ENCODE peak calls at places on chromosomes 2 and 18, in seven cellular contexts. X is right atrium auricular region, N is heart left ventricle, O is uterus, Q is fibroblast of mammary gland, W is cardiac muscle cell, I is thoracic aorta. S is an unnamed sample.

GRCh38 chr2:165161510-165161909 is 42.3 kb downstream of the SCN3A start:
- DNase-seq in X (no peak), N (no peak), O (no peak), Q (peak; percentile 18), W (no peak), I (no peak), S (peak; percentile 79)

GRCh38 chr2:43802135-43802534 is 28.3 kb downstream of the DYNC2LI1 start:
- DNase-seq in X (no peak), N (no peak), O (no peak), Q (no peak), W (no peak), I (no peak), S (no peak)

GRCh38 chr2:221097568-221097915 is 474.6 kb downstream of the EPHA4 start:
- DNase-seq in X (no peak), N (no peak), O (no peak), Q (peak; percentile 85), W (no peak), I (no peak), S (no peak)

GRCh38 chr18:25686960-25687520 is 335.1 kb upstream of the ZNF521 start:
- DNase-seq in X (no peak), N (no peak), O (no peak), Q (no peak), W (no peak), I (no peak), S (no peak)

GRCh38 chr2:232239956-232240681 is 138.4 kb upstream of the ALPP start:
- DNase-seq in X (no peak), N (no peak), O (no peak), Q (peak; percentile 15), W (no peak), I (no peak), S (peak; percentile 25)

GRCh38 chr18:13267517-13267916 is 49.0 kb downstream of the LDLRAD4 start:
- DNase-seq in X (peak; percentile 57), N (no peak), O (no peak), Q (no peak), W (no peak), I (no peak), S (no peak)

GRCh38 chr2:144249035-144249637 is 270.8 kb downstream of the ZEB2 start:
- DNase-seq in X (no peak), N (no peak), O (no peak), Q (peak; percentile 23), W (no peak), I (no peak), S (no peak)

GRCh38 chr2:106028192-106028591 is 165.9 kb downstream of the UXS1 start:
- DNase-seq in X (no peak), N (no peak), O (no peak), Q (no peak), W (no peak), I (no peak), S (no peak)

GRCh38 chr18:13621886-13622619 is 104.3 kb downstream of the FAM210A start:
- DNase-seq in X (peak; percentile 43), N (no peak), O (no peak), Q (no peak), W (no peak), I (no peak), S (no peak)

GRCh38 chr2:204108301-204108700 is 171.7 kb downstream of the ICOS start:
- DNase-seq in X (no peak), N (peak; percentile 30), O (peak; percentile 51), Q (peak; percentile 28), W (peak; percentile 27), I (no peak), S (no peak)

GRCh38 chr2:188773075-188773474 is 201.1 kb upstream of the COL3A1 start:
- DNase-seq in X (no peak), N (no peak), O (no peak), Q (peak; percentile 75), W (peak; percentile 77), I (no peak), S (peak; percentile 59)

GRCh38 chr2:45889053-45889452 is 237.6 kb downstream of the PRKCE start:
- DNase-seq in X (no peak), N (no peak), O (no peak), Q (no peak), W (peak; percentile 25), I (no peak), S (peak; percentile 32)

GRCh38 chr2:71716697-71717624 is 263.6 kb downstream of the DYSF start:
- DNase-seq in X (peak; percentile 96), N (peak; percentile 94), O (peak; percentile 71), Q (peak; percentile 81), W (peak; percentile 82), I (peak; percentile 94), S (peak; percentile 87)

GRCh38 chr2:104825124-104825865 is 28.6 kb upstream of the POU3F3 start:
- DNase-seq in X (no peak), N (no peak), O (no peak), Q (no peak), W (no peak), I (no peak), S (peak; percentile 51)

GRCh38 chr2:120177011-120177621 is 46.1 kb downstream of the TMEM185B start:
- DNase-seq in X (no peak), N (peak; percentile 40), O (no peak), Q (no peak), W (no peak), I (no peak), S (peak; percentile 12)

GRCh38 chr2:143525536-143525935 is 396.3 kb downstream of the ARHGAP15 start:
- DNase-seq in X (no peak), N (no peak), O (no peak), Q (no peak), W (no peak), I (no peak), S (no peak)

GRCh38 chr2:71713581-71714580 is 260.5 kb downstream of the DYSF start:
- DNase-seq in X (peak; percentile 68), N (no peak), O (no peak), Q (peak; percentile 93), W (peak; percentile 29), I (no peak), S (peak; percentile 22)

GRCh38 chr2:1694371-1695271 is 49.7 kb downstream of the PXDN start:
- DNase-seq in X (peak; percentile 44), N (no peak), O (no peak), Q (no peak), W (no peak), I (no peak), S (no peak)

GRCh38 chr2:104468846-104469245 is 385.1 kb upstream of the POU3F3 start:
- DNase-seq in X (no peak), N (no peak), O (no peak), Q (no peak), W (no peak), I (no peak), S (no peak)

DNA sequence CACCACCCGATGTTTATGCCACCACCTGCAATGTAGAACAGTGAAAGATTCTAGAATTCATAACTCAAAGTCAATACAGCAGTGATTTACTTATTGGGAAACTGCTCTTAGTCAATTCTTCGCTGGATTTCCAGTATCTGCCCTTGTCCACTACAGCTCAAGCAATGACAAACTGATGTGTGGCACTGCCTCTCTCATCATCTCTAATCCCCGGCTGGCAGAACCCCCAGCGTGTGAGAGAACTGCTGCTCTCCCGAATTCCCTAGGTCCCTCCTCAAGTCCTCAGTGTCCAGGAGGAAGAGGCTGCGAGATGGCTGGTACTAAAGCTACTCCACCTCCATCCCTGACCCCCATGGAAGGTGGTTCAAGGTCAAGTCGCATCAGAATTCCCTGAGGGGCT is 1.6 kb downstream of the TXNL4A start:
- DNase-seq in X (no peak), N (no peak), O (no peak), Q (no peak), W (no peak), I (no peak), S (no peak)
- H3K4me3 ChIP-seq in X (no peak overlapping the region), N (peak overlapping the region; percentile 99), O (no peak overlapping the region), Q (peak overlapping the region; percentile 74), W (peak overlapping the region; percentile 84), I (peak overlapping the region; percentile 96), S (peak overlapping the region; percentile 27)

GRCh38 chr2:73907840-73908452 is 15.1 kb downstream of the ACTG2 start:
- DNase-seq in X (no peak), N (no peak), O (no peak), Q (peak; percentile 45), W (peak; percentile 37), I (no peak), S (peak; percentile 32)
- TF ChIP-seq CTCF in X (no peak), N (no peak), O (no peak), Q (peak; percentile 19), W (peak; percentile 34), I (no peak), S (no peak)

GRCh38 chr2:160363961-160364733 is 129.5 kb downstream of the RBMS1 start:
- DNase-seq in X (no peak), N (no peak), O (no peak), Q (peak; percentile 59), W (peak; percentile 43), I (no peak), S (no peak)
- H3K4me3 ChIP-seq in X (no peak overlapping the region), N (no peak overlapping the region), O (no peak overlapping the region), Q (no peak overlapping the region), W (no peak overlapping the region), I (no peak overlapping the region), S (no peak overlapping the region)

GRCh38 chr2:101847661-101848339 is 144.0 kb upstream of the IL1R2 start:
- DNase-seq in X (no peak), N (no peak), O (no peak), Q (peak; percentile 33), W (no peak), I (no peak), S (no peak)
- TF ChIP-seq CTCF in X (no peak), N (no peak), O (no peak), Q (no peak), W (no peak), I (no peak), S (no peak)

GRCh38 chr2:96180002-96180401 is 28.6 kb downstream of the STARD7 start:
- DNase-seq in X (no peak), N (no peak), O (no peak), Q (no peak), W (no peak), I (no peak), S (no peak)
- H3K4me3 ChIP-seq in X (no peak overlapping the region), N (no peak overlapping the region), O (no peak overlapping the region), Q (no peak overlapping the region), W (no peak overlapping the region), I (no peak overlapping the region), S (no peak overlapping the region)

GRCh38 chr2:98087447-98088065 is 589 bp downstream of the VWA3B start:
- DNase-seq in X (no peak), N (no peak), O (no peak), Q (peak; percentile 4), W (peak; percentile 46), I (no peak), S (peak; percentile 28)

GRCh38 chr2:98086491-98087446 is at the start of gene VWA3B:
- DNase-seq in X (no peak), N (peak; percentile 75), O (peak; percentile 13), Q (peak; percentile 25), W (peak; percentile 64), I (no peak), S (peak; percentile 37)

GRCh38 chr2:98085649-98086048 is 1.3 kb upstream of the VWA3B start:
- DNase-seq in X (no peak), N (no peak), O (no peak), Q (no peak), W (no peak), I (no peak), S (no peak)

GRCh38 chr2:98090951-98091350 is 4.0 kb downstream of the VWA3B start:
- DNase-seq in X (no peak), N (no peak), O (no peak), Q (no peak), W (no peak), I (no peak), S (no peak)

GRCh38 chr2:98088261-98088660 is 1.3 kb downstream of the VWA3B start:
- DNase-seq in X (no peak), N (peak; percentile 35), O (no peak), Q (no peak), W (no peak), I (no peak), S (no peak)
- TF ChIP-seq CTCF in X (no peak), N (no peak), O (no peak), Q (no peak), W (no peak), I (no peak), S (no peak)